ENCODE peak calls at places on chromosomes 1 and 21, in eight cellular contexts. O is neural progenitor cell; R is tibial nerve; B is CD4-positive, CD25-positive, alpha-beta regulatory T cell; A is left ventricle myocardium inferior; U is CD8-positive, alpha-beta T cell; M is A549; V is aorta. H is an unnamed sample. For H3K9me3, the result is how much of the 10 kb centered on the place peaks cover.

GRCh38 chr1:50976890-50977574 is 7.0 kb downstream of the CDKN2C start:
- DNase-seq in O (peak), R (peak), A (no peak), B (no peak), V (peak), U (no peak), M (no peak), H (peak)

GRCh38 chr1:213231795-213232231 is 180.8 kb downstream of the RPS6KC1 start:
- DNase-seq in U (no peak), O (peak), B (no peak), V (no peak), R (no peak), A (no peak), M (no peak), H (no peak)

GRCh38 chr1:147270721-147271120 is 28.2 kb downstream of the CHD1L start:
- DNase-seq in V (no peak), M (no peak), U (no peak), O (no peak), A (no peak), B (no peak), R (no peak), H (no peak)

GRCh38 chr1:230808268-230808872 is 60.0 kb downstream of the C1orf198 start:
- DNase-seq in V (no peak), M (no peak), R (no peak), O (no peak), B (no peak), A (no peak), U (no peak), H (no peak)

GRCh38 chr1:197197430-197197997 is 51.0 kb upstream of the ASPM start:
- DNase-seq in A (no peak), M (no peak), O (no peak), U (no peak), V (no peak), B (no peak), R (no peak), H (no peak)

GRCh38 chr1:21139601-21140000 is 37.1 kb downstream of the EIF4G3 start:
- DNase-seq in M (no peak), B (no peak), O (no peak), R (peak), V (no peak), A (peak), U (no peak), H (no peak)

GRCh38 chr21:26833460-26833939 is 11.7 kb downstream of the ADAMTS1 start:
- DNase-seq in A (no peak), V (peak), B (no peak), R (no peak), U (no peak), M (no peak), O (no peak), H (no peak)

GRCh38 chr1:93257889-93258288 is 77.4 kb downstream of the CCDC18 start:
- DNase-seq in B (no peak), A (no peak), R (no peak), V (no peak), O (no peak), M (peak), U (no peak), H (no peak)

GRCh38 chr1:152108899-152109222 is 6.4 kb downstream of the TCHH start:
- DNase-seq in U (no peak), O (no peak), V (peak), B (no peak), M (no peak), A (no peak), R (no peak), H (no peak)

GRCh38 chr1:8191474-8191873 is 126.4 kb upstream of the SLC45A1 start:
- DNase-seq in A (no peak), B (no peak), U (no peak), V (no peak), R (no peak), M (no peak), O (no peak), H (no peak)

GRCh38 chr1:224726783-224727182 is 110.7 kb downstream of the CNIH3 start:
- DNase-seq in R (peak), A (no peak), O (no peak), B (no peak), V (peak), U (no peak), M (no peak), H (peak)

GRCh38 chr1:242751941-242752340 is 227.4 kb upstream of the PLD5 start:
- DNase-seq in U (no peak), A (no peak), O (no peak), B (no peak), R (no peak), V (no peak), M (no peak), H (no peak)

GRCh38 chr1:8858888-8859706 is 19.4 kb downstream of the ENO1 start:
- DNase-seq in U (peak), O (peak), M (no peak), V (no peak), B (peak), R (peak), A (no peak), H (peak)

GRCh38 chr1:167482184-167482583 is 36.1 kb downstream of the CD247 start:
- DNase-seq in M (no peak), R (no peak), U (peak), B (peak), A (no peak), V (no peak), O (no peak), H (no peak)

GRCh38 chr21:38930838-38931237 is 125.1 kb downstream of the ETS2 start:
- DNase-seq in O (no peak), B (no peak), U (no peak), R (peak), V (no peak), M (no peak), A (no peak), H (no peak)

GRCh38 chr1:198122693-198123092 is 34.1 kb upstream of the NEK7 start:
- DNase-seq in V (no peak), R (no peak), A (no peak), M (no peak), B (no peak), U (no peak), O (no peak), H (no peak)

GRCh38 chr1:22031214-22031962 is 21.1 kb upstream of the CDC42 start:
- DNase-seq in B (no peak), O (no peak), A (no peak), M (no peak), R (no peak), U (peak), V (peak), H (no peak)

GRCh38 chr1:11654571-11655262 is at the start of gene FBXO44:
- DNase-seq in M (no peak), B (peak), O (peak), V (peak), A (peak), U (peak), R (no peak), H (no peak)

GRCh38 chr1:30816211-30817082 is 58.9 kb upstream of the LAPTM5 start:
- DNase-seq in O (peak), B (no peak), V (no peak), R (peak), M (no peak), A (peak), U (no peak), H (peak)

GRCh38 chr1:196160066-196160795 is 448.0 kb downstream of the KCNT2 start:
- DNase-seq in B (no peak), V (no peak), U (no peak), R (no peak), O (no peak), A (no peak), M (no peak), H (no peak)

GRCh38 chr1:186626533-186626932 is 53.7 kb downstream of the PTGS2 start:
- DNase-seq in O (no peak), U (no peak), M (no peak), R (no peak), B (no peak), V (no peak), A (no peak), H (no peak)

GRCh38 chr1:200139661-200140250 is 112.2 kb downstream of the NR5A2 start:
- DNase-seq in O (peak), V (no peak), B (peak), U (no peak), M (peak), R (no peak), A (no peak), H (peak)

GRCh38 chr1:228497206-228497605 is 10.0 kb downstream of the RNF187 start:
- DNase-seq in U (no peak), V (no peak), O (no peak), M (no peak), R (no peak), A (no peak), B (no peak), H (no peak)

GRCh38 chr1:112325504-112325903 is 70.5 kb upstream of the CTTNBP2NL start:
- DNase-seq in V (no peak), U (no peak), R (no peak), M (no peak), B (no peak), A (no peak), O (peak), H (no peak)

GRCh38 chr21:45999581-46000181 is 18.1 kb downstream of the COL6A1 start:
- DNase-seq in B (no peak), U (no peak), V (peak), M (no peak), A (peak), R (no peak), O (no peak), H (no peak)

GRCh38 chr1:68453060-68453665 is 3.4 kb upstream of the RPE65 start:
- DNase-seq in B (no peak), M (no peak), R (no peak), O (no peak), U (no peak), A (no peak), V (no peak), H (no peak)

GRCh38 chr1:36465731-36466369 is 1.7 kb upstream of the MRPS15 start:
- DNase-seq in U (no peak), O (no peak), M (no peak), B (no peak), A (no peak), R (no peak), V (no peak), H (no peak)

GRCh38 chr1:47436979-47437517 is 796 bp upstream of the FOXD2 start:
- DNase-seq in O (peak), V (no peak), A (no peak), U (peak), B (no peak), R (no peak), M (no peak), H (no peak)

GRCh38 chr1:55311979-55312378 is 96.8 kb upstream of the USP24 start:
- DNase-seq in B (no peak), M (no peak), O (no peak), V (no peak), A (no peak), R (no peak), U (no peak), H (no peak)

GRCh38 chr1:206684478-206685255 is at the start of gene MAPKAPK2:
- DNase-seq in B (peak), O (peak), U (peak), M (peak), V (peak), R (peak), A (peak), H (peak)

GRCh38 chr1:165169028-165169427 is 187.5 kb downstream of the LMX1A start:
- DNase-seq in R (no peak), B (no peak), U (no peak), A (no peak), M (no peak), V (no peak), O (no peak), H (no peak)

GRCh38 chr1:156511656-156512055 is 11.1 kb upstream of the MEF2D start:
- DNase-seq in B (no peak), V (no peak), A (no peak), U (no peak), M (peak), R (no peak), O (no peak), H (no peak)

GRCh38 chr1:228090613-228091081 is 8.1 kb downstream of the ARF1 start:
- DNase-seq in U (no peak), O (no peak), R (no peak), A (no peak), V (no peak), M (no peak), B (no peak), H (no peak)

GRCh38 chr1:243254233-243254926 is 701 bp downstream of the CEP170 start:
- DNase-seq in M (peak), A (peak), B (peak), R (peak), V (peak), U (peak), O (peak), H (peak)

GRCh38 chr1:155085504-155086181 is 7.0 kb downstream of the EFNA3 start:
- DNase-seq in O (peak), B (peak), U (peak), R (peak), M (no peak), A (no peak), V (peak), H (no peak)

GRCh38 chr1:176574756-176575155 is 111.8 kb downstream of the PAPPA2 start:
- DNase-seq in R (no peak), B (no peak), O (no peak), A (no peak), M (no peak), V (no peak), U (no peak), H (no peak)
- H3K4me3 ChIP-seq in R (no peak), B (no peak), O (no peak), A (no peak), M (no peak), V (no peak), U (no peak), H (no peak)

GRCh38 chr1:3176028-3176427 is 107.0 kb downstream of the PRDM16 start:
- DNase-seq in R (no peak), M (no peak), B (no peak), A (no peak), U (no peak), O (no peak), V (no peak), H (no peak)
- H3K9me3 ChIP-seq in R (under half), M (under half), B (under half), A (under half), U (under half), O (under half), V (under half), H (under half)

GRCh38 chr1:61337471-61337870 is 255.1 kb downstream of the NFIA start:
- DNase-seq in M (peak), A (no peak), R (no peak), U (no peak), O (no peak), B (no peak), V (no peak), H (no peak)
- H3K4me3 ChIP-seq in M (no peak), A (peak), R (no peak), U (no peak), O (no peak), B (no peak), V (no peak), H (no peak)

DNA sequence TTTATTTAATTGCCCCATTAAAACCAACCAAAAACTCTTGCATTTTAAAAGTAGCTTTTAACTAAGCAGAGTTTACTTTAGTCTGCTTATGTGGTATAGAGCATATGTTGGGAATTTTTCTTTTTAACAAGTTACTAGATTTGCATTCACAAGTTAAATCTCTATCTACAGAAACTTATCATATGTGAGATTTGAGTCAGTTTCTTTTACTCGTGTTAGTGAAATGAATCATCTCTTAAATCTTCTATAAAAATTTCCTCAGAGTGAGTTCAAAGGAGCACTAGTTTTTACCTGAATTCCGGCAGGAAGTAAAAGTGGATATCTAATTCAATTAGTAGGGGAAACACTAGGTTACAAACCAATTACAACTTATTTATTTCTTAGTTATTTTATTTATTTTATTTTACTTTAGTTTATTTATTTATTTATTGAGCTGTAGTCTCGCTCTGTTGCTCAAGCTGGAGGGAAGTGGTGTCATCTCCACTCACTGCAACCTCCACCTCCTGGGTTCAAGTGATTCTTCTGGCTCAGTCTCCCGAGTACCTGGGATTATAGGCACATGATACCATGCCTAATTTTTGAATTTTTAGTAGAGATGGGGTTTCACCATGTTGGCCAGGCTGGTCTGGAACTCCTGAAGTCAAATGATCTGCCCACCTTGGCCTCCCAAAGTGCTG is 1609.6 kb upstream of the B3GALT2 start:
- DNase-seq in U (no peak), A (no peak), O (no peak), V (no peak), B (no peak), M (no peak), R (no peak), H (no peak)
- H3K9me3 ChIP-seq in U (under half), A (under half), O (under half), V (under half), B (under half), M (under half), R (under half), H (under half)

DNA sequence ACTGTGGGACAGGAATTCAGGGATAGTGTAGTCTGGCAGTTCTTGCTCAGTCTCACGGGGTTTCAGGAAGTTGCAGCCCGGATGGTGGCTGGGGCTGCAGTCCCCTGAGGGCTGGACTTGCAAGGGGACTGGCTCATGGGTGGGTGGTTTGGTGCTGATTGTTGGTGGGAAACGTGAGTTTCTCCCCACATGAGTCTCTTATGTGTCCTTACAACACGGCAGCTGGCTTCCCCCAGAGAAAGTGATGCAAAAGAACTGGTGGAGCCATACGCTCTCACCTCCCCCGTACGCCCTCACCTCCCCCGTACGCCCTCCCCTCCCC is 64.9 kb downstream of the EVA1C start:
- DNase-seq in M (no peak), U (no peak), B (no peak), R (no peak), V (no peak), O (no peak), A (no peak), H (no peak)
- H3K4me3 ChIP-seq in M (no peak), U (no peak), B (no peak), R (no peak), V (no peak), O (no peak), A (no peak), H (no peak)

GRCh38 chr21:31243611-31244010 is 100.5 kb downstream of the TIAM1 start:
- DNase-seq in A (no peak), B (no peak), O (no peak), V (no peak), U (no peak), R (no peak), M (no peak), H (no peak)
- H3K9me3 ChIP-seq in A (under half), B (under half), O (under half), V (under half), U (under half), R (under half), M (under half), H (under half)

GRCh38 chr1:207821464-207822045 is 69.7 kb downstream of the CD46 start:
- DNase-seq in U (no peak), B (no peak), R (no peak), O (no peak), V (no peak), M (no peak), A (no peak), H (no peak)
- H3K4me3 ChIP-seq in U (peak), B (peak), R (peak), O (no peak), V (peak), M (no peak), A (peak), H (no peak)

GRCh38 chr1:12811409-12811784 is 19.8 kb downstream of the PRAMEF11 start:
- DNase-seq in M (no peak), V (no peak), A (no peak), O (no peak), R (no peak), U (no peak), B (no peak), H (no peak)
- H3K9me3 ChIP-seq in M (under half), V (under half), A (under half), O (under half), R (under half), U (under half), B (under half), H (under half)

DNA sequence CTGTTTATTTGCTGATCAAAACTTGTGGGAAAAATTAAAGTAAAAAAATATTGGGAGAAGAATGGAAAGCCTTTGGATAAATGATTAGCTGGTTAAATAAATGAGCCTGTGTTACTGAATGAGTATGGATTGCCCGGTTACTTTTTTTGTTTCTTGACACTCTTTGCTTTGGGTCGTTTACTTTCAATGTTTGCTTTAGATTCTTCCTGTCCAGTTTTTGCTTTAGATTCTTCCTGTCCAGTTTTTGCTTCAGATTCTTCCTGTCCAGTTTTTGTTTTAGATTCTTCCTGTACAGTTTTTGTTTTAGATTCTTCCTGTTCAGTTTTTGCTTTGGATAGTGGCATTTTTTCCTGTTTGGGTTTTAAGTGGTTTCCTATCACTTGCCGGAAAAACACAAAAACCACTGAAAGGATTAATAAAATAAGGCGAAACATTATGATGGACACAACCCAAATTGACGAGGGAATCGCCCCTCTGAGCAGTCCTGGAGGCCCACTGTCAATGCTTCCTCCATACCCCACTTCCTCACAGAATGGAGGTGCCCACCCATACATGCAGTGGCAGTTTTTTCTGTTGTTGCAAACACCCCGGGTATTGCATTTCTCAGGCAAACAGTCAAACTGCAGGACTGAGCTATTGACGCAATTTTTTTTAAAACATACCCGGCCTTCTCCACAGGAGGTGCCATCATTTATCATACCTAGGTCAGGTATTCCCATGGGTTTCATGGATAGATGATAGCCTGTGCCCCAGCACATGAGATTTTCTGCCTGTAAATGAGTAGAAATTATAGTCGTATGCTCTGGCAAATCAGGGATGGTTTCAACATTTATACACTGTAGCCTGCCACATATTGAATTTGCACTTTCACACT is 2.3 kb downstream of the ADAM30 start:
- DNase-seq in O (no peak), R (no peak), A (no peak), U (no peak), V (no peak), M (no peak), B (no peak), H (no peak)
- H3K4me3 ChIP-seq in O (no peak), R (no peak), A (no peak), U (no peak), V (no peak), M (no peak), B (no peak), H (no peak)